ENCODE peak calls at places on chromosomes 16 and 17, in seven cellular contexts. L, C, N, E, A, W and Z are unnamed samples.

GRCh38 chr17:45276031-45276430 is 14.1 kb upstream of the SPATA32 start:
- DNase-seq in L (no peak), C (no peak), N (no peak), E (no peak), A (no peak), W (peak), Z (no peak)

GRCh38 chr17:50087246-50087911 is 7.8 kb upstream of the PDK2 start:
- DNase-seq in L (peak), C (peak), N (no peak), E (peak), A (peak), W (peak), Z (peak)

GRCh38 chr17:17951524-17951923 is 20.7 kb downstream of the TOM1L2 start:
- DNase-seq in L (no peak), C (no peak), N (no peak), E (no peak), A (no peak), W (no peak), Z (no peak)

GRCh38 chr16:813204-813915 is 12.8 kb upstream of the GNG13 start:
- DNase-seq in L (peak), C (peak), N (no peak), E (peak), A (peak), W (peak), Z (no peak)

GRCh38 chr17:57278740-57279387 is 22.5 kb downstream of the MSI2 start:
- DNase-seq in L (no peak), C (no peak), N (no peak), E (no peak), A (no peak), W (no peak), Z (no peak)

GRCh38 chr16:28910046-28911031 is 14.7 kb downstream of the RABEP2 start:
- DNase-seq in L (no peak), C (no peak), N (no peak), E (no peak), A (no peak), W (peak), Z (no peak)

GRCh38 chr17:38798614-38799500 is 499 bp downstream of the PIP4K2B start:
- DNase-seq in L (peak), C (peak), N (peak), E (no peak), A (no peak), W (peak), Z (peak)

GRCh38 chr17:7283471-7284216 is 2.1 kb downstream of the SLC2A4 start:
- DNase-seq in L (no peak), C (no peak), N (no peak), E (no peak), A (peak), W (no peak), Z (no peak)

GRCh38 chr17:3973498-3974137 is 9.4 kb upstream of the ATP2A3 start:
- DNase-seq in L (no peak), C (no peak), N (no peak), E (no peak), A (no peak), W (no peak), Z (no peak)

GRCh38 chr16:47571049-47571448 is 109.9 kb downstream of the PHKB start:
- DNase-seq in L (no peak), C (no peak), N (no peak), E (no peak), A (no peak), W (no peak), Z (no peak)

GRCh38 chr16:85607331-85607765 is 5.8 kb upstream of the GSE1 start:
- DNase-seq in L (peak), C (peak), N (no peak), E (no peak), A (no peak), W (no peak), Z (no peak)

GRCh38 chr16:70548936-70549335 is 25.3 kb downstream of the SF3B3 start:
- DNase-seq in L (no peak), C (no peak), N (no peak), E (no peak), A (no peak), W (no peak), Z (no peak)

GRCh38 chr17:33977729-33978514 is 277.2 kb upstream of the CCL2 start:
- DNase-seq in L (no peak), C (no peak), N (no peak), E (no peak), A (no peak), W (no peak), Z (no peak)

GRCh38 chr16:11423315-11424117 is 78.3 kb downstream of the RMI2 start:
- DNase-seq in L (no peak), C (no peak), N (no peak), E (no peak), A (peak), W (no peak), Z (no peak)

GRCh38 chr17:2158011-2158410 is 103.1 kb downstream of the HIC1 start:
- DNase-seq in L (no peak), C (no peak), N (no peak), E (no peak), A (no peak), W (peak), Z (no peak)

GRCh38 chr17:64005734-64006167 is 7.6 kb downstream of the PRR29 start:
- DNase-seq in L (no peak), C (peak), N (no peak), E (no peak), A (no peak), W (no peak), Z (no peak)

GRCh38 chr16:57349212-57350031 is 9.2 kb upstream of the CCL22 start:
- DNase-seq in L (no peak), C (no peak), N (no peak), E (no peak), A (peak), W (no peak), Z (no peak)

GRCh38 chr17:19384723-19385391 is 2.1 kb downstream of the MFAP4 start:
- DNase-seq in L (no peak), C (peak), N (no peak), E (no peak), A (no peak), W (peak), Z (no peak)

GRCh38 chr16:67399218-67399733 is 6.0 kb upstream of the TPPP3 start:
- DNase-seq in L (peak), C (no peak), N (no peak), E (peak), A (peak), W (no peak), Z (no peak)

GRCh38 chr17:21369395-21369794 is 6.8 kb upstream of the KCNJ12 start:
- DNase-seq in L (no peak), C (no peak), N (no peak), E (no peak), A (no peak), W (no peak), Z (no peak)